ENCODE peak calls at places on chromosomes 16 and 17, in eight cellular contexts. W is neural progenitor cell; Q is psoas muscle; D is HAP-1; Z is Karpas-422; T is CD4-positive, alpha-beta memory T cell; L is endodermal cell; K is mucosa of descending colon. M is an unnamed sample. For H3K36me3, the result is how much of the 10 kb centered on the place peaks cover.

GRCh38 chr16:181668-182021 is 1.4 kb downstream of the HBQ1 start:
- DNase-seq in W (no peak), Q (no peak), D (no peak), L (no peak), K (no peak), T (no peak), Z (peak), M (no peak)

GRCh38 chr16:87955302-87956168 is 4.3 kb downstream of the BANP start:
- DNase-seq in T (no peak), Q (no peak), W (no peak), K (no peak), L (no peak), D (no peak), Z (no peak), M (no peak)

GRCh38 chr17:57372156-57372555 is 115.8 kb downstream of the MSI2 start:
- DNase-seq in L (no peak), W (no peak), D (no peak), Q (no peak), T (no peak), K (no peak), Z (no peak), M (no peak)

GRCh38 chr16:48321307-48322036 is 63.7 kb downstream of the SIAH1 start:
- DNase-seq in Z (no peak), L (no peak), K (no peak), Q (no peak), W (no peak), D (no peak), T (no peak), M (no peak)

GRCh38 chr17:5272313-5272712 is 9.8 kb upstream of the RABEP1 start:
- DNase-seq in Z (no peak), L (peak), T (no peak), Q (no peak), D (no peak), K (no peak), W (no peak), M (no peak)

GRCh38 chr16:56603589-56603988 is 4.8 kb upstream of the MT2A start:
- DNase-seq in Z (no peak), W (peak), K (no peak), L (peak), Q (peak), D (peak), T (no peak), M (no peak)

GRCh38 chr16:50884066-50884860 is 142.4 kb downstream of the CYLD start:
- DNase-seq in Q (no peak), Z (peak), T (no peak), K (no peak), W (peak), D (peak), L (peak), M (no peak)

GRCh38 chr17:83124871-83125514 is 45.6 kb downstream of the METRNL start:
- DNase-seq in Q (peak), K (no peak), Z (no peak), T (peak), W (no peak), L (peak), D (no peak), M (peak)

GRCh38 chr17:28475151-28475900 is 1.9 kb downstream of the SLC13A2 start:
- DNase-seq in W (no peak), T (no peak), Z (no peak), K (no peak), D (peak), Q (no peak), L (no peak), M (no peak)

GRCh38 chr16:87678618-87679017 is 76.3 kb downstream of the JPH3 start:
- DNase-seq in K (no peak), D (no peak), W (no peak), Z (no peak), Q (no peak), L (no peak), T (no peak), M (no peak)

GRCh38 chr17:31672161-31672819 is 186.8 kb downstream of the COPRS start:
- DNase-seq in Q (no peak), D (no peak), W (no peak), Z (no peak), T (no peak), L (peak), K (no peak), M (no peak)

GRCh38 chr16:21997693-21998480 is 3.0 kb downstream of the PDZD9 start:
- DNase-seq in D (no peak), T (no peak), L (no peak), K (no peak), Z (no peak), Q (no peak), W (no peak), M (no peak)

GRCh38 chr16:20089246-20089965 is 15.7 kb upstream of the GPR139 start:
- DNase-seq in K (no peak), L (no peak), D (no peak), Z (no peak), Q (no peak), W (no peak), T (no peak), M (no peak)

GRCh38 chr16:14667347-14668266 is 26.5 kb downstream of the PLA2G10 start:
- DNase-seq in W (no peak), Q (no peak), T (no peak), L (no peak), Z (no peak), K (no peak), D (no peak), M (no peak)

GRCh38 chr17:13735444-13735843 is 133.7 kb upstream of the HS3ST3A1 start:
- DNase-seq in K (no peak), D (no peak), T (no peak), Z (peak), L (peak), W (peak), Q (no peak), M (no peak)

GRCh38 chr16:67530013-67530939 is 1.6 kb downstream of the RIPOR1 start:
- DNase-seq in Z (no peak), W (peak), T (no peak), D (peak), K (peak), Q (peak), L (peak), M (peak)

GRCh38 chr17:59680314-59680713 is 26.9 kb downstream of the PTRH2 start:
- DNase-seq in K (no peak), Z (no peak), L (no peak), T (no peak), Q (no peak), W (no peak), D (no peak), M (no peak)

GRCh38 chr17:79243603-79243990 is 169.0 kb downstream of the ENGASE start:
- DNase-seq in D (no peak), Q (no peak), L (no peak), Z (no peak), K (peak), W (no peak), T (no peak), M (no peak)

GRCh38 chr16:13038591-13038990 is 137.2 kb downstream of the SHISA9 start:
- DNase-seq in L (no peak), Q (no peak), D (no peak), W (no peak), Z (no peak), K (no peak), T (no peak), M (no peak)

GRCh38 chr17:35069311-35069710 is 5.8 kb upstream of the RFFL start:
- DNase-seq in Q (no peak), K (no peak), L (no peak), T (no peak), Z (no peak), D (no peak), W (no peak), M (no peak)
- H3K36me3 ChIP-seq in Q (under half), K (under half), L (under half), T (under half), Z (under half), D (under half), W (under half), M (under half)

GRCh38 chr17:18191071-18191667 is 7.5 kb downstream of the ALKBH5 start:
- DNase-seq in L (no peak), D (no peak), Q (no peak), T (no peak), K (no peak), Z (no peak), W (no peak), M (no peak)
- H3K4me3 ChIP-seq in L (no peak), D (no peak), Q (peak), T (no peak), K (no peak), Z (no peak), W (no peak), M (no peak)

DNA sequence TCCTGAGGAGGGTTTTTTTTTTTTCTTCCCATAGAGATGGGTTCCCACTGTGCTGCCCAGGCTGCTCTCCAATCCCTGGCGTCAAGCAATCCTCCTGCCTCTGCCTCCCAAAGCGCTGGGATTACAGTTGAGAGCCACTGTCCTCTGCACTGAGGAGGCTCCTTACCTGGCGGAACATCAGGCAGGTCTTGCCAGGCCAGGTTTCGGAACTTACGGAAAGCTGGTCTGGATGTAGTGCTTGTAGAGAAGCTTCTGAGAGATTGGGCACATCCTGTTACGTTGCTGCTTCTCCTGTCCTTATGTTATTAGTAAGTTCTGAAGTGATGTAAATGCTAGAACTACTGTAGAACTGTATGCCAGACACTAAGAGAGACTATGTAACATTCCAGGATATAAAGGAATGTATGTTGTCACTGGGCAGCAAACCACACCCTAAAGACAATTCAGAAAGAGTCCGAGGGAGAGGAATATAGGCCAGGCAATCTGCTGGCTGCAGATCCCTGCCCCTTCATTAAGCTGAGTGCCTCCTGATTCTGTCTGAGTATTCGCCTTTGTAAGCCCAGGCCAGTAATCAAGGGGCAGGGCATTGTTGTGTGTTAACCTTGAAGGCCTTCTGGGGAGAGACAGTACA is 21.1 kb downstream of the ETV4 start:
- DNase-seq in K (no peak), Q (no peak), Z (no peak), D (no peak), T (no peak), W (no peak), L (peak), M (no peak)
- H3K36me3 ChIP-seq in K (under half), Q (half or more), Z (under half), D (half or more), T (half or more), W (under half), L (half or more), M (half or more)

DNA sequence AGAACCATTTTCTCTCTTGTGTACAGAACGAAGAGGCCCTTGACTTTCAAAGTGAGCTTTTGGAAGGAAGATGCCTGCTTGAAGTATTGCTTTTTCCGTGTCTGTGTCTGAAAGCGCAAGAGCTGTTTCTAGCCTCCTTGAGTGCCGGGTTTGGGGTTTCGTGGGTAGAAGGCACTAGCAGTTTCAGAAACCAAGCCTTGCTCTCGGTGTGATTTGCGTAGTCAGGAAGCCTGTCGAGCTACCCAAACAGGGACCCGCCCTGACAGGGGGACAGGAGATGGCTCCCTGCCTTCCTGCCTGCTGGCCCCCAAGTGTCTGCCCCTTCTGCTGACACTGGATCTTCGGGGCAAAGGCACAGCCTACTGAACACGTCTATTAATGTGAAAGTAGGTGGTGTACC is 322.0 kb downstream of the MAF start:
- DNase-seq in Z (no peak), L (no peak), K (peak), T (peak), D (no peak), W (no peak), Q (no peak), M (no peak)
- H3K4me3 ChIP-seq in Z (no peak), L (no peak), K (no peak), T (peak), D (no peak), W (no peak), Q (no peak), M (no peak)

M was measured in suprapubic skin.